ENCODE peak calls at places on chromosomes 6 and 20, in five cellular contexts. I is coronary artery, Q is cardiac muscle cell, G is tibial nerve, H is colonic mucosa. P is an unnamed sample.

GRCh38 chr6:106799008-106799952 is 169.9 kb downstream of the QRSL1 start:
- DNase-seq in I (no peak), Q (peak; percentile 38), G (no peak), H (peak; percentile 30), P (no peak)

GRCh38 chr20:4320284-4320683 is 304.9 kb upstream of the RNF24 start:
- DNase-seq in I (no peak), Q (no peak), G (no peak), H (no peak), P (no peak)

GRCh38 chr6:45903959-45904358 is 111.7 kb downstream of the CLIC5 start:
- DNase-seq in I (no peak), Q (no peak), G (no peak), H (no peak), P (no peak)

GRCh38 chr6:129645371-129646139 is 64.4 kb downstream of the ARHGAP18 start:
- DNase-seq in I (no peak), Q (peak; percentile 39), G (no peak), H (no peak), P (no peak)

GRCh38 chr6:118371955-118372354 is 176.1 kb upstream of the PLN start:
- DNase-seq in I (no peak), Q (no peak), G (no peak), H (no peak), P (no peak)

GRCh38 chr20:2691663-2692035 is 931 bp upstream of the EBF4 start:
- DNase-seq in I (no peak), Q (no peak), G (no peak), H (no peak), P (no peak)

GRCh38 chr6:83517500-83517899 is 5.2 kb downstream of the PRSS35 start:
- DNase-seq in I (no peak), Q (no peak), G (no peak), H (no peak), P (no peak)

GRCh38 chr20:3686867-3687321 is 5.1 kb upstream of the ADAM33 start:
- DNase-seq in I (peak; percentile 91), Q (peak; percentile 95), G (peak; percentile 76), H (peak; percentile 74), P (no peak)

GRCh38 chr6:37897321-37897720 is 77.8 kb downstream of the ZFAND3 start:
- DNase-seq in I (no peak), Q (no peak), G (no peak), H (no peak), P (no peak)

GRCh38 chr6:1704711-1705110 is 95.0 kb downstream of the FOXC1 start:
- DNase-seq in I (no peak), Q (no peak), G (no peak), H (no peak), P (no peak)

GRCh38 chr6:149701699-149702098 is 16.2 kb downstream of the LATS1 start:
- DNase-seq in I (no peak), Q (no peak), G (no peak), H (no peak), P (no peak)

GRCh38 chr6:141848029-141848890 is 284.5 kb upstream of the GJE1 start:
- DNase-seq in I (no peak), Q (no peak), G (no peak), H (no peak), P (no peak)

GRCh38 chr6:88611721-88612120 is 351.7 kb downstream of the RNGTT start:
- DNase-seq in I (no peak), Q (peak; percentile 2), G (no peak), H (no peak), P (no peak)

GRCh38 chr6:88614306-88614877 is 349.0 kb downstream of the RNGTT start:
- DNase-seq in I (no peak), Q (no peak), G (no peak), H (no peak), P (no peak)

GRCh38 chr6:88612631-88613030 is 350.8 kb downstream of the RNGTT start:
- DNase-seq in I (no peak), Q (no peak), G (no peak), H (no peak), P (no peak)

GRCh38 chr6:88605271-88605670 is 358.1 kb downstream of the RNGTT start:
- DNase-seq in I (no peak), Q (no peak), G (no peak), H (no peak), P (no peak)

DNA sequence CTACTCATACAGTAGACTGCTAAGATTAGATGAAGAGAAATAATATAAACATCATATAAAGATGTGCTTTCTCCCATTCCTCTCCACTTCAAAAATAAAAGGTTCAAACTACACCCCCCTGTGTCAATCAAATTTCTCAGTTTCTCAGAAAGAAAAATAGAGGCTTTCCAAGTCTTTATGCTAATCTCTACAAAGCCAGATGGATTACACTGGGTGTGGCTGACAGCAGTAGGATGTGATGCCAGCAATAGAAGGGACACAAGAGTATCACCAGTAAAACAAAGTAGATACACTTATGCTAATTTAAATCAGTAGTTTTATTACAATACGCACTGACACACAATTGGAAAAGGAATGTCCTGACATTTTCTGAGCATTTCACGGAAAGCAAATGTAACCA is 353.4 kb downstream of the RNGTT start:
- DNase-seq in I (no peak), Q (no peak), G (no peak), H (no peak), P (no peak)
- H3K27ac ChIP-seq in I (no peak overlapping the region), Q (no peak overlapping the region), G (no peak overlapping the region), H (no peak overlapping the region), P (no peak overlapping the region)

GRCh38 chr6:44050872-44051421 is 76.3 kb downstream of the MRPL14 start:
- DNase-seq in I (no peak), Q (no peak), G (no peak), H (peak; percentile 44), P (no peak)
- H3K27ac ChIP-seq in I (peak overlapping the region; percentile 71), Q (peak overlapping the region; percentile 24), G (no peak overlapping the region), H (peak overlapping the region; percentile 35), P (no peak overlapping the region)

GRCh38 chr6:15401769-15402250 is 155.9 kb downstream of the JARID2 start:
- DNase-seq in I (no peak), Q (no peak), G (no peak), H (no peak), P (no peak)
- H3K27ac ChIP-seq in I (no peak overlapping the region), Q (no peak overlapping the region), G (peak overlapping the region; percentile 60), H (no peak overlapping the region), P (peak overlapping the region; percentile 86)

DNA sequence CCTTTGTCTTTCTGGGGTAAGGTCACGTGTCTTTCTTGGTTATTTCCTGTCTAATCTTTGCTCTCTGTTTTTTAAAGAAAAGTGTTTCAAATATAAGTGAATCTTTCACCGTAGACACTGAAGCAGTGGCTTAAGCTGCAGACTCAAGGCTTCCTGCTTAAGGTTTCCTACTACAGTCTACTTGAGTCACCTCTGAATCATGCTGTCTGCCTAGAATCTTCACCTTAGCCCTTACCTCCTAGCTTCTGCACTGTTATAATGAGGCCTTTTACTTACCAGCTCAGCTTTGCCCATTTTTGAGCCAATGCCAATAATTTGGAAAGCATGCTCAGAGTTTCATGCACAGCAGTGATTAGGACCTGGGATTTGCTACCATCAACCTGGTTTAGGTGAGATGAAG is 30.6 kb downstream of the ADGRF4 start:
- DNase-seq in I (no peak), Q (no peak), G (no peak), H (no peak), P (no peak)
- H3K27ac ChIP-seq in I (no peak overlapping the region), Q (no peak overlapping the region), G (no peak overlapping the region), H (no peak overlapping the region), P (no peak overlapping the region)

GRCh38 chr20:887137-887536 is 29.0 kb downstream of the ANGPT4 start:
- DNase-seq in I (no peak), Q (no peak), G (no peak), H (no peak), P (no peak)
- H3K27ac ChIP-seq in I (no peak overlapping the region), Q (no peak overlapping the region), G (no peak overlapping the region), H (no peak overlapping the region), P (no peak overlapping the region)

GRCh38 chr6:49570474-49571079 is 20.1 kb downstream of the C6orf141 start:
- DNase-seq in I (no peak), Q (peak; percentile 38), G (no peak), H (no peak), P (no peak)
- H3K27ac ChIP-seq in I (no peak overlapping the region), Q (no peak overlapping the region), G (no peak overlapping the region), H (no peak overlapping the region), P (no peak overlapping the region)